ENCODE peak calls at places on chromosomes 4 and X, in four cellular contexts. K is mesendoderm, G is NCI-H1092 treated with DMSO at 0.1 percent for 48 hours, S is H9. X is an unnamed sample.

GRCh38 chrX:39157796-39158195 is 356.5 kb downstream of the MID1IP1 start:
- DNase-seq in K (no peak), G (no peak), S (no peak), X (no peak)

GRCh38 chr4:80586716-80587115 is 251.2 kb downstream of the CFAP299 start:
- DNase-seq in K (no peak), G (no peak), S (no peak), X (no peak)

GRCh38 chr4:97656034-97656720 is 487.1 kb downstream of the STPG2 start:
- DNase-seq in K (peak; percentile 53), G (no peak), S (no peak), X (peak; percentile 62)

GRCh38 chrX:17824980-17825379 is 36.1 kb downstream of the RAI2 start:
- DNase-seq in K (no peak), G (no peak), S (no peak), X (no peak)

GRCh38 chr4:7204656-7205387 is 12.5 kb downstream of the SORCS2 start:
- DNase-seq in K (no peak), G (no peak), S (no peak), X (no peak)

GRCh38 chrX:140697618-140698017 is 11.9 kb upstream of the LINC00632 start:
- DNase-seq in K (peak; percentile 13), G (no peak), S (no peak), X (no peak)

GRCh38 chrX:10988653-10989052 is 122.5 kb upstream of the HCCS start:
- DNase-seq in K (no peak), G (no peak), S (no peak), X (no peak)

GRCh38 chr4:1111259-1111809 is 2.0 kb downstream of the RNF212 start:
- DNase-seq in K (no peak), G (no peak), S (no peak), X (no peak)

GRCh38 chrX:94045724-94046123 is 371.7 kb downstream of the FAM133A start:
- DNase-seq in K (no peak), G (no peak), S (peak; percentile 41), X (no peak)

GRCh38 chr4:81084029-81084428 is 53.5 kb downstream of the BMP3 start:
- DNase-seq in K (no peak), G (peak; percentile 27), S (no peak), X (no peak)

GRCh38 chr4:83011779-83012630 is 1.4 kb upstream of the LIN54 start:
- DNase-seq in K (peak; percentile 44), G (peak; percentile 36), S (peak; percentile 34), X (peak; percentile 79)